ENCODE peak calls at places on chromosome 1, in six cellular contexts. W, L, D, T, J and R are unnamed samples.

GRCh38 chr1:221316491-221317056 is 425.3 kb downstream of the DUSP10 start:
- DNase-seq in W (no peak), L (no peak), D (no peak), T (no peak), J (no peak), R (no peak)

GRCh38 chr1:159218846-159219636 is 14.4 kb downstream of the ACKR1 start:
- DNase-seq in W (no peak), L (no peak), D (no peak), T (no peak), J (no peak), R (no peak)

GRCh38 chr1:47532831-47533175 is 95.0 kb downstream of the FOXD2 start:
- DNase-seq in W (no peak), L (no peak), D (no peak), T (no peak), J (no peak), R (no peak)

GRCh38 chr1:221801773-221802516 is 60.1 kb upstream of the DUSP10 start:
- DNase-seq in W (peak; percentile 18), L (no peak), D (no peak), T (no peak), J (no peak), R (no peak)

GRCh38 chr1:59237905-59238304 is 59.0 kb upstream of the FGGY start:
- DNase-seq in W (no peak), L (no peak), D (no peak), T (no peak), J (no peak), R (no peak)

GRCh38 chr1:166151804-166152203 is 15.0 kb downstream of the FAM78B start:
- DNase-seq in W (no peak), L (no peak), D (no peak), T (no peak), J (no peak), R (no peak)

GRCh38 chr1:208107415-208107814 is 136.8 kb downstream of the PLXNA2 start:
- DNase-seq in W (no peak), L (no peak), D (no peak), T (no peak), J (no peak), R (no peak)

GRCh38 chr1:117606608-117607261 is 887 bp downstream of the TENT5C start:
- DNase-seq in W (no peak), L (peak; percentile 48), D (no peak), T (no peak), J (no peak), R (peak; percentile 67)

GRCh38 chr1:15083578-15083977 is 70.0 kb upstream of the TMEM51 start:
- DNase-seq in W (no peak), L (no peak), D (no peak), T (no peak), J (no peak), R (peak; percentile 30)

GRCh38 chr1:6922096-6922931 is 137.1 kb downstream of the CAMTA1 start:
- DNase-seq in W (no peak), L (no peak), D (peak; percentile 56), T (no peak), J (no peak), R (no peak)

GRCh38 chr1:182584746-182585145 is 4.3 kb downstream of the RNASEL start:
- DNase-seq in W (no peak), L (no peak), D (no peak), T (no peak), J (no peak), R (no peak)

GRCh38 chr1:103424645-103425044 is 100.9 kb upstream of the RNPC3 start:
- DNase-seq in W (no peak), L (no peak), D (no peak), T (no peak), J (no peak), R (no peak)

GRCh38 chr1:172976222-172977041 is 74.3 kb downstream of the TNFSF18 start:
- DNase-seq in W (peak; percentile 66), L (no peak), D (peak; percentile 79), T (peak; percentile 87), J (no peak), R (no peak)

GRCh38 chr1:245609354-245609753 is 454.6 kb downstream of the KIF26B start:
- DNase-seq in W (no peak), L (no peak), D (no peak), T (no peak), J (no peak), R (no peak)

GRCh38 chr1:7553042-7553690 is 217.9 kb upstream of the VAMP3 start:
- DNase-seq in W (no peak), L (no peak), D (peak; percentile 22), T (no peak), J (no peak), R (no peak)

GRCh38 chr1:201468844-201469644 is at the start of gene PHLDA3:
- DNase-seq in W (peak; percentile 77), L (peak; percentile 81), D (peak; percentile 86), T (peak; percentile 66), J (no peak), R (peak; percentile 72)

GRCh38 chr1:233112184-233113008 is 162.0 kb downstream of the NTPCR start:
- DNase-seq in W (no peak), L (no peak), D (no peak), T (no peak), J (no peak), R (peak; percentile 32)

GRCh38 chr1:64850846-64851245 is 106.0 kb downstream of the RAVER2 start:
- DNase-seq in W (no peak), L (no peak), D (no peak), T (no peak), J (no peak), R (no peak)
- TF ChIP-seq MYC in W (no peak), L (no peak), D (no peak), T (no peak), J (no peak), R (no peak)

GRCh38 chr1:43271186-43272118 is 1.7 kb downstream of the TMEM125 start:
- DNase-seq in W (no peak), L (no peak), D (no peak), T (no peak), J (no peak), R (no peak)
- H3K4me3 ChIP-seq in W (no peak overlapping the region), L (no peak overlapping the region), D (no peak overlapping the region), T (no peak overlapping the region), J (no peak overlapping the region), R (no peak overlapping the region)

GRCh38 chr1:23865543-23865930 is 2.6 kb downstream of the FUCA1 start:
- DNase-seq in W (no peak), L (no peak), D (no peak), T (no peak), J (peak; percentile 81), R (peak; percentile 68)
- TF ChIP-seq MYC in W (no peak), L (no peak), D (no peak), T (no peak), J (no peak), R (no peak)

GRCh38 chr1:169890761-169891538 is 2.7 kb downstream of the SCYL3 start:
- DNase-seq in W (no peak), L (no peak), D (peak; percentile 26), T (no peak), J (peak; percentile 51), R (peak; percentile 51)

GRCh38 chr1:169892819-169893644 is 664 bp downstream of the SCYL3 start:
- DNase-seq in W (peak; percentile 21), L (no peak), D (peak; percentile 53), T (no peak), J (no peak), R (peak; percentile 9)

GRCh38 chr1:169892176-169892818 is 1.4 kb downstream of the SCYL3 start:
- DNase-seq in W (no peak), L (no peak), D (no peak), T (no peak), J (no peak), R (no peak)

GRCh38 chr1:169889871-169890270 is 3.8 kb downstream of the SCYL3 start:
- DNase-seq in W (no peak), L (no peak), D (no peak), T (no peak), J (no peak), R (no peak)

DNA sequence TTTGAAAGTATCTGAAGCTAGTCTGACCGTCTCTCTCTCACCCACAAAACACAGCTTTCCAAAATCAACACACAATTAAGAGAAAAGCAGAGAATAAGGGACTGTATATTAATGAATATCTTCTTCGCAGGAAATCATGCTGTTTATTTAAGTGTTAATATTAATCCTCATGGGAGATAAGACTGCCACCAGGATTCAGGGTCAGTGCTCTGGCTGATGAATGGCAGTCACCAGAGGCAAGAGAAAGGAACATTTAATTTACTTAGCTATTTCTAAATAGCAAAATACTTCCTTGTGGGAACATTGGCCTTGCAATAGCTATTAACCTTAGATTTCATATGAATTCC is 2.2 kb downstream of the SCYL3 start:
- DNase-seq in W (no peak), L (no peak), D (no peak), T (no peak), J (no peak), R (no peak)
- H3K4me3 ChIP-seq in W (peak overlapping the region; percentile 0), L (no peak overlapping the region), D (no peak overlapping the region), T (no peak overlapping the region), J (peak overlapping the region; percentile 93), R (peak overlapping the region; percentile 17)

GRCh38 chr1:178868700-178869099 is 2.2 kb downstream of the ANGPTL1 start:
- DNase-seq in W (no peak), L (no peak), D (no peak), T (no peak), J (no peak), R (no peak)

GRCh38 chr1:178870944-178871343 is at the start of gene ANGPTL1:
- DNase-seq in W (no peak), L (no peak), D (peak; percentile 71), T (peak; percentile 88), J (no peak), R (peak; percentile 22)

GRCh38 chr1:178869114-178869697 is 1.7 kb downstream of the ANGPTL1 start:
- DNase-seq in W (no peak), L (no peak), D (peak; percentile 35), T (no peak), J (no peak), R (peak; percentile 20)

GRCh38 chr1:178864326-178864725 is 6.6 kb downstream of the ANGPTL1 start:
- DNase-seq in W (no peak), L (no peak), D (no peak), T (no peak), J (no peak), R (no peak)

DNA sequence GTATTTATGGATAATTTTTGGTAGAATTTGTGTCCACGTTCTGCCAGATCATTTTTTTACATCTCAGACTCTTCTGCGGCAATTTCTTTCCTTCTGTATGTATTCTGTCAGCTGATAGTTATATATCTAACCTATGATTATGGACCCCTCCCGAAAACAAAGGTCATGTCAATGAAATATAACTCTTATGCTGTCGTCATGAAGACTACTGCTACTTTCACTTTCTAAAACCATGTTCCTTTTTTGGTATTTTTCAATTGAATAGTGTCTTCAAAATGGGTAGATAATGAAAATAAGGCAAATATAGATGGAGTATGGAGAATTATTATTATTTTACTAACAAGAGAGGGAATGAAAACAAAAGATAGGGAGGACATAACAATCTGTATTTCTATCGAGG is 3.2 kb downstream of the ANGPTL1 start:
- DNase-seq in W (no peak), L (no peak), D (peak; percentile 78), T (no peak), J (no peak), R (peak; percentile 39)
- TF ChIP-seq MYC in W (no peak), L (no peak), D (no peak), T (no peak), J (no peak), R (no peak)